ENCODE peak calls at places on chromosomes 7 and 10, in seven cellular contexts. D, E, H, C, G, Y and L are unnamed samples.

GRCh38 chr7:155219947-155220769 is 77.5 kb upstream of the INSIG1 start:
- DNase-seq in D (no peak), E (no peak), H (no peak), C (no peak), G (no peak), Y (no peak), L (no peak)

GRCh38 chr10:43138757-43139241 is 554 bp downstream of the CSGALNACT2 start:
- DNase-seq in D (peak; percentile 75), E (no peak), H (peak; percentile 28), C (peak; percentile 29), G (no peak), Y (peak; percentile 82), L (no peak)

GRCh38 chr10:11025978-11026377 is 8.3 kb downstream of the CELF2 start:
- DNase-seq in D (no peak), E (no peak), H (no peak), C (no peak), G (no peak), Y (no peak), L (no peak)

GRCh38 chr7:537911-538634 is 18.4 kb upstream of the PDGFA start:
- DNase-seq in D (no peak), E (peak; percentile 95), H (peak; percentile 90), C (peak; percentile 81), G (peak; percentile 61), Y (no peak), L (no peak)

GRCh38 chr7:43044521-43044920 is 67.9 kb upstream of the HECW1 start:
- DNase-seq in D (no peak), E (no peak), H (no peak), C (peak; percentile 6), G (no peak), Y (no peak), L (no peak)

GRCh38 chr10:97416565-97416964 is 9.4 kb upstream of the PGAM1 start:
- DNase-seq in D (no peak), E (no peak), H (no peak), C (no peak), G (no peak), Y (no peak), L (no peak)

GRCh38 chr7:157003445-157004049 is 6.9 kb downstream of the MNX1 start:
- DNase-seq in D (no peak), E (no peak), H (no peak), C (no peak), G (no peak), Y (no peak), L (no peak)

GRCh38 chr10:74329873-74330272 is 178.9 kb downstream of the ADK start:
- DNase-seq in D (no peak), E (no peak), H (no peak), C (no peak), G (no peak), Y (no peak), L (no peak)

GRCh38 chr7:94540428-94540827 is 30.8 kb downstream of the CASD1 start:
- DNase-seq in D (no peak), E (no peak), H (peak; percentile 59), C (peak; percentile 19), G (no peak), Y (no peak), L (no peak)

GRCh38 chr10:62386401-62387320 is 12.5 kb downstream of the ZNF365 start:
- DNase-seq in D (no peak), E (no peak), H (no peak), C (no peak), G (no peak), Y (no peak), L (no peak)

GRCh38 chr7:6398943-6399342 is 48.8 kb downstream of the DAGLB start:
- DNase-seq in D (no peak), E (no peak), H (no peak), C (no peak), G (no peak), Y (no peak), L (no peak)

GRCh38 chr7:97104719-97105129 is 12.8 kb upstream of the SDHAF3 start:
- DNase-seq in D (peak; percentile 71), E (peak; percentile 89), H (peak; percentile 83), C (peak; percentile 79), G (peak; percentile 80), Y (peak; percentile 72), L (no peak)

GRCh38 chr7:134636008-134636449 is 10.6 kb upstream of the BPGM start:
- DNase-seq in D (no peak), E (no peak), H (peak; percentile 45), C (no peak), G (no peak), Y (no peak), L (no peak)

GRCh38 chr10:71211759-71212248 is 566 bp upstream of the UNC5B start:
- DNase-seq in D (no peak), E (no peak), H (no peak), C (no peak), G (no peak), Y (no peak), L (no peak)

GRCh38 chr7:86282014-86282682 is 361.6 kb upstream of the GRM3 start:
- DNase-seq in D (no peak), E (peak; percentile 4), H (no peak), C (no peak), G (no peak), Y (no peak), L (no peak)

GRCh38 chr7:29099896-29100847 is 46.2 kb downstream of the CPVL start:
- DNase-seq in D (no peak), E (no peak), H (no peak), C (no peak), G (no peak), Y (no peak), L (no peak)

GRCh38 chr10:107434854-107435253 is 270.3 kb upstream of the SORCS1 start:
- DNase-seq in D (no peak), E (no peak), H (no peak), C (no peak), G (no peak), Y (no peak), L (no peak)

GRCh38 chr10:97928897-97929296 is 79.3 kb downstream of the GOLGA7B start:
- DNase-seq in D (no peak), E (no peak), H (no peak), C (no peak), G (no peak), Y (no peak), L (no peak)

DNA sequence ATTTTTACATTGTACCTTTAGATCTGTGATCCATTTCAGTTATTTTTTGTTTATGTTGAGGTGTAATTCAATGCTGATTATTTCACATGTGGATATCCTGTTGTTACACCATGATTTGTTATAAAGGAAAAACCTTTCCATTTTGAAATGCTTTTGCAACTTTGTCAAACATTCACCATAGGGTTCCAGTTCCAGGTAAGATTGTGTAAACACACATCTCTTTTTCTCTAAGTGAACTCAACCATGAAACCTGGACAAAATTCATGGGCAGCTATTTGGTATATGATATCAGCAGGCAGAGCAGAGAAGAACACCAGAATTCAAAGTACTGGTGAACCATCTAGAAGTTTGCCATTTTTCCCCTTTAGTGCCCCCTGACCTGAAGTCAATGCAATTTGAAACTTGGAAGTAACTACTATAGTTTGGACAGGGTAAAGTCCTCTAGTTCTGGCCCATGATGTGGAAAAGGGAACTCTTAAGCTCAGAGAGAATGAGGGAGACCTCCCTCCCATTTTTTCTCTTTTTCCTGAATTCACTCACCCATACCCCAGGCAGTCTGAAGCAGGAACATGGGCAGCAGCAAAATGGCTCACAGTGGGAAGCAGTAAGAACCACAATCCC is 446.1 kb downstream of the ATRNL1 start:
- DNase-seq in D (no peak), E (no peak), H (no peak), C (no peak), G (no peak), Y (no peak), L (no peak)
- H3K27ac ChIP-seq in D (no peak overlapping the region), E (no peak overlapping the region), H (no peak overlapping the region), C (no peak overlapping the region), G (no peak overlapping the region), Y (no peak overlapping the region), L (no peak overlapping the region)

GRCh38 chr7:2098056-2098455 is 134.7 kb downstream of the MAD1L1 start:
- DNase-seq in D (no peak), E (no peak), H (no peak), C (no peak), G (no peak), Y (no peak), L (no peak)

GRCh38 chr7:2097492-2097891 is 135.3 kb downstream of the MAD1L1 start:
- DNase-seq in D (no peak), E (no peak), H (no peak), C (no peak), G (no peak), Y (no peak), L (no peak)

GRCh38 chr7:2100278-2101205 is 132.2 kb downstream of the MAD1L1 start:
- DNase-seq in D (peak; percentile 63), E (peak; percentile 35), H (no peak), C (no peak), G (no peak), Y (no peak), L (no peak)

GRCh38 chr7:2098496-2098895 is 134.2 kb downstream of the MAD1L1 start:
- DNase-seq in D (no peak), E (no peak), H (no peak), C (no peak), G (no peak), Y (no peak), L (no peak)

GRCh38 chr7:2099036-2099957 is 133.4 kb downstream of the MAD1L1 start:
- DNase-seq in D (peak; percentile 62), E (no peak), H (peak; percentile 23), C (no peak), G (no peak), Y (no peak), L (no peak)
- H3K27ac ChIP-seq in D (no peak overlapping the region), E (no peak overlapping the region), H (peak overlapping the region; percentile 52), C (no peak overlapping the region), G (no peak overlapping the region), Y (no peak overlapping the region), L (no peak overlapping the region)

GRCh38 chr10:114398587-114399331 is 5.5 kb downstream of the AFAP1L2 start:
- DNase-seq in D (no peak), E (no peak), H (no peak), C (no peak), G (no peak), Y (no peak), L (no peak)
- H3K27ac ChIP-seq in D (no peak overlapping the region), E (no peak overlapping the region), H (no peak overlapping the region), C (no peak overlapping the region), G (no peak overlapping the region), Y (no peak overlapping the region), L (no peak overlapping the region)

GRCh38 chr7:51021906-51022570 is 239.3 kb upstream of the GRB10 start:
- DNase-seq in D (no peak), E (no peak), H (peak; percentile 24), C (no peak), G (no peak), Y (no peak), L (no peak)

GRCh38 chr7:51022821-51023220 is 240.1 kb upstream of the GRB10 start:
- DNase-seq in D (no peak), E (no peak), H (no peak), C (no peak), G (no peak), Y (no peak), L (no peak)

GRCh38 chr7:51019891-51020855 is 237.5 kb upstream of the GRB10 start:
- DNase-seq in D (no peak), E (no peak), H (no peak), C (no peak), G (no peak), Y (no peak), L (peak; percentile 40)

GRCh38 chr7:51019231-51019844 is 236.6 kb upstream of the GRB10 start:
- DNase-seq in D (no peak), E (no peak), H (peak; percentile 89), C (peak; percentile 67), G (no peak), Y (no peak), L (no peak)

DNA sequence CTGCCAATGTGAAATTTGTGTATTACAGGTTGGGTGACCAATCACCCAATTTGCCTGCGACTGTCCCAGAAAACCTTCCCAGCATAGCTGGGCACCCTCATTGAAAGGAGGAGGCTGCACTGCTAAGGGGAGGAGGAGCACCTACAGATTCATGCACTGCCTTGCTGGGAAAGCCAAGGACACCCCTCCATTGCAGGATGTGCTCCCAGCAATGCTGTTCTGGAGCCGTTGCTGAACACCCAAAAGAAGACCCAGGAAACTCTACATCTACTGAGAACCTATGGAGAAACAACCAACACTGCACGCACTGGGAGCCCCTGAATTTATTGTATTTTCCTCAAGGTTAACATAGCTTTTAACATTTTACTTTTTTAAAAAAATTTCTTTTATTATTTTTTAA is 238.2 kb upstream of the GRB10 start:
- DNase-seq in D (no peak), E (no peak), H (no peak), C (no peak), G (no peak), Y (no peak), L (no peak)
- H3K27ac ChIP-seq in D (no peak overlapping the region), E (no peak overlapping the region), H (no peak overlapping the region), C (no peak overlapping the region), G (no peak overlapping the region), Y (no peak overlapping the region), L (peak overlapping the region; percentile 38)